ENCODE peak calls at places on chromosomes 6 and 20, in ten cellular contexts. X is T-helper 17 cell; B is HTR-8/SVneo; Z is astrocyte of the cerebellum; G is PC-9; M is right lobe of liver; R is GM12865; Y is activated naive CD4-positive, alpha-beta T cell treated with Interleukin-2 at 50 U/mL for 16 hours; E is NCI-H524 treated with DMSO at 0.1 percent for 48 hours; O is HepG2. V is an unnamed sample.

GRCh38 chr6:7143161-7143974 is 35.6 kb downstream of the RREB1 start:
- DNase-seq in Z (no peak), X (no peak), O (peak; percentile 66), E (peak; percentile 53), M (no peak), G (no peak), B (no peak), R (peak; percentile 34), Y (no peak), V (no peak)

GRCh38 chr6:127022297-127022696 is 96.2 kb upstream of the RSPO3 start:
- DNase-seq in B (no peak), O (peak; percentile 76), E (no peak), Y (no peak), R (no peak), G (no peak), M (no peak), Z (no peak), X (no peak), V (no peak)

GRCh38 chr6:118789419-118789818 is 104.5 kb upstream of the ASF1A start:
- DNase-seq in B (no peak), E (no peak), O (no peak), M (no peak), X (no peak), G (no peak), Y (no peak), R (no peak), Z (no peak), V (no peak)

GRCh38 chr6:81023007-81023582 is 729.4 kb downstream of the TENT5A start:
- DNase-seq in M (no peak), X (no peak), Z (no peak), B (no peak), R (no peak), E (no peak), O (no peak), Y (no peak), G (no peak), V (no peak)

GRCh38 chr6:169513478-169514193 is 188.2 kb downstream of the WDR27 start:
- DNase-seq in M (no peak), Y (no peak), X (no peak), G (no peak), B (no peak), O (no peak), R (no peak), E (no peak), Z (no peak), V (no peak)

GRCh38 chr6:165831812-165832470 is 168.9 kb upstream of the PDE10A start:
- DNase-seq in O (no peak), Y (no peak), E (no peak), X (no peak), M (no peak), G (no peak), Z (no peak), B (no peak), R (no peak), V (no peak)

GRCh38 chr6:45351667-45352066 is 23.5 kb downstream of the RUNX2 start:
- DNase-seq in O (no peak), Y (no peak), Z (no peak), B (no peak), R (no peak), M (no peak), E (peak; percentile 59), G (no peak), X (no peak), V (no peak)

GRCh38 chr6:32154514-32155161 is 697 bp downstream of the PPT2 start:
- DNase-seq in B (peak; percentile 71), Y (peak; percentile 64), X (peak; percentile 38), Z (peak; percentile 33), M (peak; percentile 78), G (peak; percentile 74), R (peak; percentile 84), E (peak; percentile 41), O (peak; percentile 86), V (peak; percentile 64)

GRCh38 chr6:130373992-130374391 is 8.2 kb downstream of the TMEM200A start:
- DNase-seq in X (no peak), E (no peak), G (no peak), Y (no peak), R (no peak), M (no peak), Z (no peak), O (no peak), B (no peak), V (no peak)

GRCh38 chr6:13063300-13063918 is 264.9 kb downstream of the TBC1D7 start:
- DNase-seq in E (no peak), Z (no peak), Y (no peak), G (no peak), R (no peak), O (no peak), B (no peak), M (no peak), X (no peak), V (no peak)

GRCh38 chr20:19992996-19993908 is 23.9 kb upstream of the NAA20 start:
- DNase-seq in E (no peak), G (peak; percentile 79), B (peak; percentile 80), O (peak; percentile 43), M (no peak), X (no peak), R (no peak), Y (no peak), Z (peak; percentile 73), V (peak; percentile 96)

GRCh38 chr6:144286503-144287393 is 1.6 kb downstream of the UTRN start:
- DNase-seq in G (peak; percentile 80), Y (no peak), X (no peak), B (peak; percentile 70), M (peak; percentile 72), E (no peak), Z (peak; percentile 81), O (peak; percentile 88), R (no peak), V (peak; percentile 86)

GRCh38 chr20:19492116-19492515 is 265.9 kb upstream of the RIN2 start:
- DNase-seq in Z (no peak), O (no peak), Y (no peak), R (no peak), X (no peak), M (no peak), E (no peak), G (no peak), B (no peak), V (no peak)

GRCh38 chr20:9627219-9627618 is 112.8 kb downstream of the LAMP5 start:
- DNase-seq in R (peak; percentile 41), B (no peak), O (no peak), Z (no peak), G (no peak), X (no peak), E (no peak), Y (no peak), M (no peak), V (no peak)

GRCh38 chr6:100465701-100466409 is 1.1 kb upstream of the SIM1 start:
- DNase-seq in R (no peak), Z (no peak), B (no peak), M (no peak), X (no peak), E (peak; percentile 23), Y (no peak), O (no peak), G (no peak), V (no peak)

GRCh38 chr6:4017847-4018193 is 61.1 kb downstream of the FAM217A start:
- DNase-seq in G (no peak), Y (no peak), M (no peak), B (peak; percentile 23), E (peak; percentile 61), O (peak; percentile 51), Z (no peak), R (peak; percentile 60), X (no peak), V (peak; percentile 51)

GRCh38 chr20:12928755-12929401 is 79.9 kb upstream of the SPTLC3 start:
- DNase-seq in R (no peak), M (no peak), Z (peak; percentile 55), Y (no peak), B (no peak), O (peak; percentile 91), X (no peak), E (no peak), G (peak; percentile 10), V (peak; percentile 71)

GRCh38 chr20:17202668-17203067 is 24.2 kb upstream of the PCSK2 start:
- DNase-seq in Z (no peak), Y (no peak), G (no peak), M (no peak), E (no peak), B (no peak), R (no peak), O (no peak), X (no peak), V (no peak)

GRCh38 chr20:10954137-10954840 is 280.5 kb upstream of the JAG1 start:
- DNase-seq in G (peak; percentile 42), Y (no peak), O (peak; percentile 18), R (no peak), B (no peak), E (no peak), Z (peak; percentile 6), M (no peak), X (no peak), V (no peak)

GRCh38 chr20:53582574-53583351 is 10.9 kb downstream of the ZNF217 start:
- DNase-seq in Y (peak; percentile 58), X (no peak), G (peak; percentile 36), R (peak; percentile 65), O (peak; percentile 86), Z (peak; percentile 74), E (no peak), M (no peak), B (peak; percentile 75), V (peak; percentile 95)

GRCh38 chr6:142413111-142413510 is 111.3 kb downstream of the ADGRG6 start:
- DNase-seq in O (no peak), X (no peak), Y (no peak), M (no peak), R (no peak), G (no peak), B (peak; percentile 6), Z (no peak), E (no peak), V (no peak)

GRCh38 chr20:17916365-17916996 is 52.1 kb downstream of the SNX5 start:
- DNase-seq in M (no peak), Y (no peak), Z (no peak), E (no peak), O (no peak), G (no peak), B (no peak), R (peak; percentile 25), X (no peak), V (no peak)

GRCh38 chr6:80126657-80127350 is 20.3 kb downstream of the BCKDHB start:
- DNase-seq in Z (no peak), X (no peak), G (no peak), M (no peak), O (no peak), R (no peak), Y (no peak), B (no peak), E (no peak), V (no peak)

GRCh38 chr6:129432738-129433137 is 277.2 kb downstream of the ARHGAP18 start:
- DNase-seq in Z (no peak), B (no peak), R (no peak), X (no peak), O (peak; percentile 19), G (no peak), Y (no peak), E (no peak), M (no peak), V (no peak)

GRCh38 chr20:45781391-45781931 is 10.2 kb downstream of the WFDC3 start:
- DNase-seq in E (no peak), M (no peak), G (no peak), Y (no peak), B (peak; percentile 86), O (no peak), Z (peak; percentile 27), R (no peak), X (no peak), V (peak; percentile 86)

GRCh38 chr6:73610444-73611275 is 43.1 kb downstream of the SLC17A5 start:
- DNase-seq in Y (no peak), X (no peak), R (peak; percentile 50), G (no peak), E (no peak), M (no peak), B (peak; percentile 53), Z (peak; percentile 36), O (peak; percentile 52), V (peak; percentile 85)

GRCh38 chr6:36985384-36985962 is 523 bp downstream of the MTCH1 start:
- DNase-seq in M (peak; percentile 50), O (no peak), E (no peak), X (no peak), G (no peak), B (no peak), Z (no peak), Y (no peak), R (peak; percentile 19), V (no peak)

GRCh38 chr6:139905404-139906052 is 531.1 kb upstream of the CITED2 start:
- DNase-seq in Y (no peak), E (peak; percentile 51), G (no peak), X (no peak), M (no peak), B (no peak), Z (no peak), O (no peak), R (no peak), V (peak; percentile 22)